ENCODE peak calls at places on chromosome 18, in four cellular contexts. G, W, D and E are unnamed samples.

GRCh38 chr18:49447810-49448745 is 12.4 kb downstream of the DYM start:
- DNase-seq in G (no peak), D (peak), W (peak), E (peak)

GRCh38 chr18:45588831-45589558 is 26.3 kb upstream of the SLC14A2 start:
- DNase-seq in D (peak), G (no peak), W (no peak), E (peak)

GRCh38 chr18:79489900-79490592 is 94.3 kb downstream of the NFATC1 start:
- DNase-seq in W (no peak), D (no peak), G (no peak), E (no peak)

GRCh38 chr18:22219568-22220355 is 50.4 kb downstream of the GATA6 start:
- DNase-seq in W (no peak), D (no peak), G (no peak), E (no peak)

GRCh38 chr18:59123588-59124369 is 15.9 kb upstream of the SEC11C start:
- DNase-seq in G (no peak), W (no peak), D (peak), E (peak)

GRCh38 chr18:8391068-8391467 is 218.2 kb upstream of the RAB12 start:
- DNase-seq in D (peak), W (no peak), G (no peak), E (no peak)

GRCh38 chr18:1075310-1075709 is 170.6 kb downstream of the ADCYAP1 start:
- DNase-seq in G (no peak), D (no peak), W (no peak), E (no peak)

GRCh38 chr18:79947054-79947755 is 4.2 kb downstream of the SLC66A2 start:
- DNase-seq in W (no peak), G (peak), D (no peak), E (peak)

GRCh38 chr18:54279477-54280205 is 10.3 kb downstream of the POLI start:
- DNase-seq in G (no peak), D (no peak), W (no peak), E (no peak)

GRCh38 chr18:48002933-48003365 is 72.5 kb upstream of the SMAD2 start:
- DNase-seq in D (peak), W (no peak), G (no peak), E (peak)

GRCh38 chr18:77749189-77749588 is 499.5 kb downstream of the GALR1 start:
- DNase-seq in W (peak), D (no peak), G (no peak), E (no peak)

GRCh38 chr18:64294967-64295366 is 146.1 kb upstream of the LINC00305 start:
- DNase-seq in W (no peak), G (no peak), D (no peak), E (no peak)

DNA sequence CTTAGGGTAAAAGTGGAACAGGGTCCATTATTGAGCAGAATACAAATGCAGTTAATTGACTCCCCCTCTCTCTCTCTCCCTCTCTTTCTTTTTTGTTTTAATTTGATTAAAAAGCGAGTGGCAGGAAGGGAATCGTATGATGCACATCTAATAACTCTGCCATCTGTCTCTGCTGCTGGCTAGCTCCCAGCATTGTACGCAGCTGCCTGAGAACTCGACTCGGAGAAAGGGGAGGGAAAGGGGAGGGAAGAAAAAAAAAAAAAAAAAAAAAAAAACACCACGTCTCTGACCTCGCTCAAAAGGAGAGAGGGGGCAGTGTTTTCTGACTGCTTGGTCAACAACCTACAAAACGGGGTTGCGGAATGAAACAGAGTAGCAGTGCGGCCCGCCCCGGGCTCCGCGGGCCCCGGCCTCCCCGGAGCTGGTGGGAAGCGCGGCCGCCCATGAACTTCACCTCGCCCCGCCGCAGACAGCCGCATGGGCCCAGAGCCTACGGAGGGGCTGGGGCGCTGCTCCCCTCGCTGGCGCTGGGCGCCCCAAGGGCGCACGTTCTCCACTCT is 265.7 kb downstream of the TCF4 start:
- DNase-seq in W (peak), G (peak), D (peak), E (peak)
- TF ChIP-seq CTCF in W (peak), G (no peak), D (peak), E (peak)

GRCh38 chr18:3931542-3932112 is 481.7 kb downstream of the TGIF1 start:
- DNase-seq in G (no peak), D (no peak), W (no peak), E (no peak)
- TF ChIP-seq CTCF in G (no peak), D (no peak), W (no peak), E (no peak)

GRCh38 chr18:27608742-27609141 is 423.6 kb upstream of the CHST9 start:
- DNase-seq in W (no peak), D (no peak), G (no peak), E (no peak)
- TF ChIP-seq CTCF in W (peak), D (peak), G (no peak), E (peak)

DNA sequence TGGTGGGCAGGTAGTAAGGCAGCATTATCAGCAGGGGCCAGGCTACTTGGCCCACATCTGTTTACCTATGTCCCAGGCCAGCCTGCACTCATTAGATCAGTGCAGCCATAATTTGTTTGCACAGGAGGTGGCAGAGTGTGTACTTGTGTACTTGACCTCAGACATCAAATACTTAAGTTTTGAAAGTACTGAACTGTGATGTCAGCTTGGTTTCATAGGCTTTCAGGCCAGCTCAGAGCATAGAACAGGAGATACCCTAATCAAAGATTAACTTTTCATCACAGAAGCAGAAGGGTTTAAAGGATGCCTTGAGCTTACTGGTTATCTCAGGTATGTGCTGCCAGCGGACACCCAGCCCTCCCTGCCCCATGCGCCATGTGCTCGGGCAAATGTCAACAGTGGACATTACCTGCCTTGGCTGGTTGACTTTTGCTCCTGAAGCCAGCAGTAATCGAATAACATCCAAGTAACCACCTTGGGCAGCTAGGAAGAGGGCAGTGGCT is 33.2 kb downstream of the ANKRD29 start:
- DNase-seq in D (no peak), G (no peak), W (no peak), E (no peak)
- TF ChIP-seq CTCF in D (no peak), G (no peak), W (no peak), E (no peak)

GRCh38 chr18:40348196-40348595 is 1606.8 kb upstream of the PIK3C3 start:
- DNase-seq in W (no peak), D (no peak), G (no peak), E (no peak)

GRCh38 chr18:40347261-40347660 is 1607.8 kb upstream of the PIK3C3 start:
- DNase-seq in W (no peak), G (no peak), D (no peak), E (no peak)

DNA sequence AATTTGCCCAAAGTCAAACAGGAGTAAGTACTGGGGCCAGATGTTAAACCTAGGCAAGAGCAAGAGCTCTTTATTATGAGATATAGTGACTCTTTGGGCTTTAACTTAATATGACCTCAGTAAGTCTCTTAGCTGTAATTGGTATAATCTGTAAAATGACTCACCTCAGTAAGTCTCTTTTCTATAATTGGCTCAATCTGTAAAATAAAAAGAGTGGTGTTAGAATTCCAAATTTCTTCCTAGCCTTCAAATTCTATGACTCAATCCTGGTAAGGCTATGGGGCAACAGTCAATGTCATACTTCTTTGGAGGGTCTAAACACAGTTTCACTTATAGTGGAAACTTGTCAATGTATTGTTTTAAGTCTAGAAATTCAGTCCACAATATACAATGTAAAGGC is 1608.9 kb upstream of the PIK3C3 start:
- DNase-seq in W (no peak), D (no peak), G (no peak), E (no peak)
- TF ChIP-seq CTCF in W (no peak), D (no peak), G (no peak), E (no peak)

GRCh38 chr18:9547767-9548166 is 66.6 kb downstream of the PPP4R1 start:
- DNase-seq in W (no peak), G (no peak), D (no peak), E (no peak)
- TF ChIP-seq CTCF in W (no peak), G (no peak), D (no peak), E (no peak)

GRCh38 chr18:34938102-34938501 is 103.1 kb upstream of the MAPRE2 start:
- DNase-seq in G (no peak), W (no peak), D (no peak), E (no peak)

GRCh38 chr18:34932792-34933466 is 108.3 kb upstream of the MAPRE2 start:
- DNase-seq in W (no peak), G (no peak), D (no peak), E (no peak)

GRCh38 chr18:34932363-34932762 is 108.8 kb upstream of the MAPRE2 start:
- DNase-seq in G (no peak), D (no peak), W (no peak), E (no peak)

GRCh38 chr18:34936772-34937171 is 104.4 kb upstream of the MAPRE2 start:
- DNase-seq in G (no peak), W (no peak), D (peak), E (no peak)

DNA sequence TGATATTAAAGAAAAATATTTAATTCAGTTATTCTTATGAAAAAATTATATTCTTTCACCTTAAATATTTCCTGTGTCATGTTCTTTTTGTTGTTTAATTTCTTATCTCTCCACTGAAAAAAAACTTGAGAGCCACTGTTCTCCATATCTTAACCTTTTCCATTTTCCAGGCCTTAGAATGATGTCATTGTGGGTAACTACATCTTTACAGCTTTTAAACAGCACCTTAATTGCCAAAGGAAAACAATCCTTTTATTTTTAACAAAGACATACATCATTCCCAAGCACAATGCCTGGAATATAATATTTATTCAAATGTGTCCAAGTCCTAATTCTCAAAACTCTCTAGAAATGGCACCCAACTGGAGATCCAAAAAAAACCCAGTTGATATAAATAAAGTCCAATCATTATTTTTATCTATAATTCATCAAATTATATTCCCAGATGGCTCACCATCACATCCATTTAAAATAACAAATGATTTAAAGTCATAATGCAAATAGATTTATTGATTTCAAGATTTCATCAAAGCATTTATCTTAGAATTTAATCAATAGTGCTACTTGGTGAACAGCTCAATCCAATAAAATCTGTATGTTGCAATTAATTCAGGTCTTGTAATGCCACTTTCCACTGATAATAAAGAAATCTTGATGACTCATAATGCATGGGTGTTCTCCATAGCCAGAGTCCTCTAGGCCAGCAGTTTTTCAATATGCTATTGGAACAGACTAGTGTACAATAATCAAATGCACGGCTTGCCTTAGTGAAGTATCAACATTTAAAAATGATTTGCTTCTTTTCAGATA is 107.1 kb upstream of the MAPRE2 start:
- DNase-seq in W (no peak), D (peak), G (no peak), E (no peak)
- TF ChIP-seq CTCF in W (no peak), D (no peak), G (no peak), E (no peak)

GRCh38 chr18:43661570-43661969 is 384.3 kb upstream of the SYT4 start:
- DNase-seq in D (peak), W (peak), G (no peak), E (peak)
- TF ChIP-seq CTCF in D (peak), W (peak), G (no peak), E (peak)

GRCh38 chr18:11761553-11761952 is 72.5 kb downstream of the GNAL start:
- DNase-seq in G (no peak), D (no peak), W (no peak), E (no peak)
- TF ChIP-seq CTCF in G (no peak), D (peak), W (no peak), E (peak)